ENCODE peak calls at places on chromosomes 7 and 10, in eight cellular contexts. C is HCT116, Q is K562, V is HepG2, W is SK-N-SH, I is H1, P is GM12878, J is endothelial cell of umbilical vein. Y is an unnamed sample.

GRCh38 chr10:62528441-62528840 is 154.3 kb downstream of the ZNF365 start:
- DNase-seq in P (peak), Q (no peak), J (no peak), V (no peak), W (no peak), C (no peak), I (no peak), Y (no peak)

GRCh38 chr10:95728535-95728934 is 27.4 kb upstream of the ENTPD1 start:
- DNase-seq in C (no peak), P (no peak), W (no peak), V (no peak), I (no peak), Q (no peak), J (peak), Y (no peak)

GRCh38 chr7:143323650-143324049 is 7.7 kb downstream of the CLCN1 start:
- DNase-seq in W (no peak), V (no peak), J (no peak), I (no peak), P (no peak), Q (no peak), C (no peak), Y (peak)

GRCh38 chr10:87544750-87545149 is 40.1 kb downstream of the MINPP1 start:
- DNase-seq in V (no peak), I (no peak), J (no peak), P (no peak), W (no peak), C (no peak), Q (no peak), Y (no peak)

GRCh38 chr10:103278862-103279298 is 1.9 kb downstream of the INA start:
- DNase-seq in W (no peak), J (peak), C (no peak), Q (peak), P (no peak), I (peak), V (no peak), Y (peak)

GRCh38 chr7:88548399-88548798 is 211.1 kb upstream of the ZNF804B start:
- DNase-seq in J (no peak), I (no peak), C (no peak), P (no peak), W (no peak), V (no peak), Q (no peak), Y (no peak)

GRCh38 chr7:1460757-1461639 is 1.7 kb upstream of the MICALL2 start:
- DNase-seq in C (no peak), Q (peak), W (no peak), I (no peak), P (no peak), V (peak), J (peak), Y (peak)

GRCh38 chr7:133412942-133413341 is 160.1 kb downstream of the EXOC4 start:
- DNase-seq in V (no peak), C (no peak), J (no peak), I (no peak), Q (no peak), W (no peak), P (no peak), Y (no peak)

GRCh38 chr10:48439581-48440041 is 133.1 kb downstream of the MAPK8 start:
- DNase-seq in C (no peak), V (peak), Q (no peak), J (no peak), P (no peak), W (no peak), I (no peak), Y (peak)

GRCh38 chr7:158829021-158829341 is 328 bp downstream of the ESYT2 start:
- DNase-seq in J (peak), C (no peak), I (no peak), W (no peak), V (peak), Q (no peak), P (no peak), Y (peak)

GRCh38 chr10:104342941-104343411 is 4.7 kb upstream of the ITPRIP start:
- DNase-seq in J (peak), P (no peak), Q (no peak), W (no peak), I (no peak), V (peak), C (no peak), Y (no peak)

GRCh38 chr7:36260481-36260880 is 107.4 kb downstream of the EEPD1 start:
- DNase-seq in C (no peak), Q (no peak), V (no peak), P (no peak), J (no peak), W (no peak), I (no peak), Y (no peak)

GRCh38 chr10:70319183-70319582 is 35.4 kb upstream of the NPFFR1 start:
- DNase-seq in V (no peak), C (no peak), Q (no peak), J (no peak), I (no peak), P (no peak), W (no peak), Y (no peak)

GRCh38 chr10:8539056-8539455 is 484.6 kb downstream of the GATA3 start:
- DNase-seq in P (no peak), J (no peak), C (no peak), I (no peak), Q (no peak), V (no peak), W (no peak), Y (no peak)

GRCh38 chr10:106540606-106541005 is 623.9 kb downstream of the SORCS1 start:
- DNase-seq in P (no peak), Q (no peak), V (no peak), I (no peak), J (no peak), C (no peak), W (no peak), Y (no peak)

GRCh38 chr7:111266613-111267012 is 175.7 kb downstream of the LRRN3 start:
- DNase-seq in C (no peak), P (no peak), V (peak), W (no peak), Q (no peak), I (no peak), J (no peak), Y (peak)

GRCh38 chr10:17120711-17121110 is 8.9 kb downstream of the CUBN start:
- DNase-seq in V (no peak), W (no peak), C (no peak), I (no peak), P (no peak), Q (no peak), J (no peak), Y (no peak)

GRCh38 chr7:5528071-5528814 is 104.6 kb upstream of the TNRC18 start:
- DNase-seq in J (peak), Q (no peak), P (no peak), V (no peak), C (no peak), I (peak), W (no peak), Y (no peak)
- TF ChIP-seq POLR2AphosphoS5 in J (no peak), Q (peak), P (peak), V (peak), C (no peak), I (peak), W (peak), Y (peak)

GRCh38 chr10:73786512-73786885 is 1.1 kb downstream of the ZSWIM8 start:
- DNase-seq in C (no peak), V (no peak), I (no peak), Q (no peak), W (no peak), P (no peak), J (no peak), Y (no peak)
- H2AFZ ChIP-seq in C (no peak), V (no peak), I (no peak), Q (peak), W (no peak), P (no peak), J (no peak), Y (no peak)

GRCh38 chr7:157389951-157390730 is 53.3 kb downstream of the DNAJB6 start:
- DNase-seq in V (no peak), C (no peak), P (no peak), W (no peak), J (no peak), I (no peak), Q (no peak), Y (no peak)
- TF ChIP-seq POLR2AphosphoS5 in V (no peak), C (no peak), P (no peak), W (no peak), J (no peak), I (peak), Q (no peak), Y (no peak)

DNA sequence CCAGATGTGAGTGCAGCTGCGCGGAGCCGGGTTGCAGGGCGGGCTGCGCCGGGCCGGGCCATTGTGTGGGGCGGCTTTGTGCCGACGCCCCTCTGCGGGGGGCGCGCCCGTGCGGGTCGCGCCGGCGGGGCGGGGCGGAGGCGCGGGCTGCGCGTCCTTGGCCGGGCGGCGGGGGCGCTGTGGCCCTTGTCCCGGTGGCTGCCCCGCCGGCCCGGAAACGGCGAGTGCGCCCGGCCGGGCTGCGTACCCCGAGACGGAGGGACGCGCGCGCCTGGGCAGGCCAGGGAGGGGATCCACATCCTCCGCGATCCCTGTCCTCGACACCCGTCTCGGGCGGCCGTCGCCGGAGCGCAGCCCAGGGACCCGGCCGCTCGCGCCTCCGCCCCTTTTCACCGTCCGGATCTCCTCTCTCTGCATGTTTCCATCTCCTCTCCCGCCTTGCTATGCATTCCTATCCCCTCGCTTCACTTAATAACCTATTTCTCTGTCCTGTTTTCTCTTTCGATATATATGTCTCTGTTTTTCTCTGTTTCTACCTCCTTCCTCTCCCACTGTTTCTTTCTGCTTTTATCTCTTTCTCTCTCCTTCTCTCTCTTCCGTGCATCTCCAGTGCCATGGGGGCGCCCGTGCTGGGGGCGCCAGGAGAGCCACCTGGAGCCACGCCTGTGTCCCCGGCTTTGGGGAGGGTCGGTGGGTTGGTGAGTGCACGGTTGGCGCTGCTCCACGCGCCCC is 765 bp downstream of the PFKFB3 start:
- DNase-seq in V (no peak), J (peak), P (no peak), Q (peak), C (no peak), I (peak), W (peak), Y (peak)
- H2AFZ ChIP-seq in V (no peak), J (peak), P (no peak), Q (peak), C (no peak), I (no peak), W (peak), Y (peak)

GRCh38 chr10:132331259-132331955 is 586 bp upstream of the LRRC27 start:
- DNase-seq in W (no peak), V (no peak), I (no peak), P (no peak), Q (peak), J (no peak), C (no peak), Y (no peak)
- TF ChIP-seq POLR2AphosphoS5 in W (peak), V (peak), I (peak), P (peak), Q (peak), J (no peak), C (peak), Y (peak)

DNA sequence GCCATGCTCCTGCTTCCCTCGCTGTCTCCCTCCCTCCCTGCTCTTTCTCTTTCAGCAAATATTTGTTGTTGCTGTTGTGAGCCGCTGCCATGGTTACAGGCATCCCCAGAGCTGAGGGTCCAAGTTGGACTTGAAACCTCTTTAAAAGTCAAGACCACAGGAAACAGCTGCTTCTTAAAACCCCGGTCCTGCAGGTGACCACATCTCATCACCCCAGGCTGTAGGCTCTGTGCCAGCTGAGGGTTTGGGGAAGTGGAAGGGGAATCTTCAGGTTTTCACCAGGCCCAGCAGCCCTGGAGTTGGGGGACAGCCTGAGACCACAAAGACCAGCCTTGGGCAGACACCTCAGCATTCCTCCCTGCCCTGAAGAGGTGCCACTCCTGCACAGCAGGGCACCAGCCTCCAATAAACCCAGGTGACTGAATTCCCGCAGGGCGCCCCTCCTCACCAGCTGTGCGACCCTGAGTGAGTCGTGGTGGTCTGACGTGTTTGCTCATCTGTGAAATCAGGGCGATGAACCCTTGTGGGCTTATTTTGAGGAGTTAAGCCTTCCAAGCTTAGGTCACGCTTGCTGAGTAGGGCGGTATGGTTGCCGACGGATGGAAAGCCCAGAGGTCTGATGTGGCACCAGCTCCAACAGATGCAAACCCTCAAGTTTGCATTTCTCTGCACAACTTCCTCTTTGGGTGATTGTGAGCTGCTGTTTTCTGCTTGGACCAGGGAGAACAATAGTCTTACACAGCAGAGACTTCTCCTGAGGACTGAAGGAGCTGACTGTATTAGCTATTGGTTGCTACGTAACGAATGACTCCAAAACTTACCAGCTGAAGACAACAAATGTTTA is 24.8 kb downstream of the NPTX2 start:
- DNase-seq in P (peak), W (no peak), I (no peak), V (peak), J (no peak), C (no peak), Q (no peak), Y (peak)
- H2AFZ ChIP-seq in P (no peak), W (no peak), I (no peak), V (no peak), J (no peak), C (no peak), Q (no peak), Y (no peak)

GRCh38 chr7:100804681-100805431 is 22.5 kb downstream of the EPHB4 start:
- DNase-seq in V (no peak), J (no peak), W (no peak), P (no peak), C (no peak), I (no peak), Q (no peak), Y (no peak)

GRCh38 chr7:100806276-100806675 is 21.0 kb downstream of the EPHB4 start:
- DNase-seq in V (no peak), C (no peak), W (no peak), I (no peak), P (no peak), J (no peak), Q (peak), Y (no peak)

GRCh38 chr7:100801833-100802568 is 25.3 kb downstream of the EPHB4 start:
- DNase-seq in C (no peak), I (peak), Q (peak), V (peak), W (peak), J (peak), P (no peak), Y (no peak)

GRCh38 chr7:100802951-100803350 is 24.4 kb downstream of the EPHB4 start:
- DNase-seq in J (no peak), P (no peak), I (peak), V (no peak), C (no peak), W (no peak), Q (no peak), Y (no peak)

GRCh38 chr7:100803398-100804161 is 23.7 kb downstream of the EPHB4 start:
- DNase-seq in P (peak), J (peak), W (peak), Q (peak), I (peak), V (peak), C (no peak), Y (peak)
- TF ChIP-seq POLR2AphosphoS5 in P (no peak), J (no peak), W (no peak), Q (peak), I (no peak), V (no peak), C (no peak), Y (no peak)